ENCODE peak calls at places on chromosomes 13 and 19, in six cellular contexts. One of them, this sample, is unnamed.

GRCh38 chr13:74662895-74663294 is 528.7 kb upstream of the KLF12 start:
- DNase-seq in RWPE2: no peak
- DNase-seq in fibroblast of mammary gland: peak
- DNase-seq in esophagus squamous epithelium: no peak
- DNase-seq in IMR-90: no peak
- DNase-seq in fibroblast of the aortic adventitia: peak
- DNase-seq in this sample: no peak

GRCh38 chr19:50255115-50255514 is 51.7 kb downstream of the MYH14 start:
- DNase-seq in RWPE2: no peak
- DNase-seq in IMR-90: no peak
- DNase-seq in fibroblast of the aortic adventitia: no peak
- DNase-seq in fibroblast of mammary gland: no peak
- DNase-seq in esophagus squamous epithelium: no peak
- DNase-seq in this sample: no peak

GRCh38 chr19:36267061-36267845 is 52.3 kb downstream of the ZNF146 start:
- DNase-seq in IMR-90: no peak
- DNase-seq in esophagus squamous epithelium: no peak
- DNase-seq in RWPE2: no peak
- DNase-seq in fibroblast of mammary gland: no peak
- DNase-seq in fibroblast of the aortic adventitia: no peak
- DNase-seq in this sample: no peak

GRCh38 chr13:29428310-29428991 is 167.0 kb downstream of the SLC7A1 start:
- DNase-seq in RWPE2: no peak
- DNase-seq in IMR-90: no peak
- DNase-seq in fibroblast of the aortic adventitia: no peak
- DNase-seq in fibroblast of mammary gland: no peak
- DNase-seq in esophagus squamous epithelium: no peak
- DNase-seq in this sample: no peak

GRCh38 chr13:74287672-74288169 is 153.5 kb upstream of the KLF12 start:
- DNase-seq in RWPE2: peak
- DNase-seq in esophagus squamous epithelium: peak
- DNase-seq in fibroblast of the aortic adventitia: peak
- DNase-seq in fibroblast of mammary gland: peak
- DNase-seq in IMR-90: peak
- DNase-seq in this sample: peak

GRCh38 chr13:45607931-45608330 is 7.6 kb downstream of the ERICH6B start:
- DNase-seq in fibroblast of the aortic adventitia: peak
- DNase-seq in esophagus squamous epithelium: no peak
- DNase-seq in IMR-90: no peak
- DNase-seq in fibroblast of mammary gland: no peak
- DNase-seq in RWPE2: no peak
- DNase-seq in this sample: no peak

GRCh38 chr13:111046590-111047141 is 68.4 kb upstream of the ARHGEF7 start:
- DNase-seq in esophagus squamous epithelium: no peak
- DNase-seq in RWPE2: no peak
- DNase-seq in IMR-90: peak
- DNase-seq in fibroblast of mammary gland: peak
- DNase-seq in fibroblast of the aortic adventitia: peak
- DNase-seq in this sample: no peak

GRCh38 chr19:31883299-31883990 is 462.0 kb upstream of the ZNF507 start:
- DNase-seq in RWPE2: no peak
- DNase-seq in IMR-90: no peak
- DNase-seq in esophagus squamous epithelium: no peak
- DNase-seq in fibroblast of the aortic adventitia: no peak
- DNase-seq in fibroblast of mammary gland: no peak
- DNase-seq in this sample: no peak

GRCh38 chr19:49786432-49786831 is 19.6 kb downstream of the AP2A1 start:
- DNase-seq in fibroblast of the aortic adventitia: peak
- DNase-seq in fibroblast of mammary gland: peak
- DNase-seq in RWPE2: no peak
- DNase-seq in IMR-90: peak
- DNase-seq in esophagus squamous epithelium: no peak
- DNase-seq in this sample: no peak

DNA sequence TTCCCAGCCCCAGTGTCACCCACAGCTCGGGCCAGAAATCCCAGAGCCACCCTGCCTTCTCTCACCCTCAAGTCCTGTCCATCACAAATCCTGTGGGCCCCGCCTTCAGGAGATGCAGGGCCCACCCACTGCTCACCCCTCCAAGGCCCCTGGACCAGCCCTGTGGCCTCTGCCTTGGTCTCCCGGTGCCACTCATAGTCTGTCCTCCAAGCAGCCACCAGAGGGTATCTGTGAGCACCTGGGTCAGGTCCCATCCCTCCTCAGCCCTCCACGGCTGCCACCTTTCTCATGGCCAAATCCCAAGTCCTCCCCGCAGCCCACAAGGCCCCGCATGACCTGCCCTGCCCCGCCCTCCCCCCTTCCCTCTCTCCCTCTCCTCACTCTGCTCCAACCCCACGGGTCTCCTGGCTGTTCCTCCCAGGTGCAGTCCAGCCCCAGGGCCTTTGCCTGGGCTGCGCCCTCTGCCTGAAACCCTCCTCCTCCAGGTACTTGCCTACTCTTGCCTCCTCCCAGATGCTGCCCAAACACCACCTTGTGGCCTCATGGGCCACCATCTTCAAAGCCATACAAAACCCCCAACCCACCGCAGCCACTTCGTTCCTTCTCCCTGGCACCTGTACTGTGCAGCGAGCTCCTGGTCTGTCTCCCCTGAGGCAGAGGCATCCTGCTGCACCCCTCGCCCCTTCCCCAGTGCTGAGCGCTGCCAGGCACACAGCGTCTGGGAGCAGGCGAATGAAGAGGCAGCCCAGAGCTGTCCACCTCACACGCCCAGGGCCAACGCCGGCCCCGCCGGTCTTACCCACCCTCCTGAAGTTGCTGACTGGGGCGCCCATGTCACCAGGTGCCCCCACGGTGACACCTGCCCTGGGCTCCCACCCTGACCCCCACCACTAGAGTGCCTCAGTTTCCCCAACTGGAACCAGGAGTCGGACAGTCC is 13.2 kb upstream of the UQCR11 start:
- DNase-seq in RWPE2: peak
- DNase-seq in IMR-90: no peak
- DNase-seq in fibroblast of mammary gland: peak
- DNase-seq in esophagus squamous epithelium: no peak
- DNase-seq in fibroblast of the aortic adventitia: peak
- DNase-seq in this sample: no peak
- TF ChIP-seq CTCF in RWPE2: peak
- TF ChIP-seq CTCF in IMR-90: peak
- TF ChIP-seq CTCF in fibroblast of mammary gland: peak
- TF ChIP-seq CTCF in esophagus squamous epithelium: no peak
- TF ChIP-seq CTCF in fibroblast of the aortic adventitia: peak
- TF ChIP-seq CTCF in this sample: peak

DNA sequence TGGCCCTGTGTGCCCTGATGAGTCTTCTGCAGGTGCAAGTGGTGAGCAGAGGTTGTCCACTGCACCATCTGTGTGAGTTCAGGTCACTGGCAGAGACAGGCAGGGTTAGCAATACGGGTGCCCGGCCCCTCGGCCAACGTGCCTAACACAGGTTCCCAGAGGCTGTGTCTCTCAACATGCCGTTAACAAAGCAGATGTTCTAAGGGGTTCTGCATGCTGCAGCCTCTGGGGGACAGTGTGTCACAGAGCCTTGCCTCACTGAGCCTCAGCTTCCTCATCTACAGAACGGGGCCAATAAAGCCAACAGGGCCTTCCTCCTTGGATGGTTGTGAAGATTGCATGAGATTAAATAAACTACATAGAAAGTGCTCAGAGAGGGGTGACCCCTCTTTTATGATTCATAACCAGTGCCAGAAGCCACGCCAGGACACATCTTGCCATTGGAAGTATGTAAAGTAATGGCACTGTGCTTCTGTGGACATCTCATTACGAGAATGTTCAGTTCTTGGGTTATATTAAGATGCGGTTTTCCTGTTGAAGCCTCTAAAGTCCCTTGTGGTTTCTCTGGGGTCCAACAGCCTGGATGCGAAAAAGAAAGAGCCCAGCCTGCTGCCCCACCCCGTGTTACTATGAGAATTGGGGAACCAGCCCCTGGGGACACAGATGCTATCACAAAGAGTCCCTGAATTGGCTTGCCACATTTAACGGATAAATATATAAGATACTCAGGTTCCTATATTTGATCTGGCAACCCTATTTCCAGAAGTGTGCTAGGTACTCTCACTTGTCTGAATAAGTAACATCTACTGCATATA is 11.2 kb upstream of the ARHGEF18 start:
- DNase-seq in fibroblast of the aortic adventitia: no peak
- DNase-seq in fibroblast of mammary gland: no peak
- DNase-seq in esophagus squamous epithelium: no peak
- DNase-seq in RWPE2: no peak
- DNase-seq in IMR-90: no peak
- DNase-seq in this sample: peak
- TF ChIP-seq CTCF in fibroblast of the aortic adventitia: no peak
- TF ChIP-seq CTCF in fibroblast of mammary gland: no peak
- TF ChIP-seq CTCF in esophagus squamous epithelium: no peak
- TF ChIP-seq CTCF in RWPE2: no peak
- TF ChIP-seq CTCF in IMR-90: no peak
- TF ChIP-seq CTCF in this sample: no peak

DNA sequence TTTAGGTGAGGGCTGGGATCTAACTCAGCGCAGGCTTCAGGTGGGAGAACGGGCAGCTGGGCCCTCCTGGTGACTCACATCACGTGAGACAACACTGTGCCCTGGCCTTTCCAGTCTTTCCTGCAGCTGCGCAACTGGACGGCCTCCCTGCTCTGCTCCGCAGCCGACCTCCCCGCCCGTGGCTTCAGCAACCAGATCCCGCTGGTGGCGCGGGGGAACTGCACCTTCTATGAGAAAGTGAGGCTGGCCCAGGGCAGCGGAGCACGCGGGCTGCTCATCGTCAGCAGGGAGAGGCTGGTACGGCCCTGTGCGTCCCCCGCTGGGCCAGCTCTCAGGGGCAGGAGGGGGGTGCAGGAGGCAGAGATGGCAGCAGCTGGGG is 8.8 kb downstream of the SPPL2B start:
- DNase-seq in IMR-90: peak
- DNase-seq in fibroblast of the aortic adventitia: peak
- DNase-seq in fibroblast of mammary gland: peak
- DNase-seq in esophagus squamous epithelium: no peak
- DNase-seq in RWPE2: no peak
- DNase-seq in this sample: no peak
- TF ChIP-seq CTCF in IMR-90: peak
- TF ChIP-seq CTCF in fibroblast of the aortic adventitia: peak
- TF ChIP-seq CTCF in fibroblast of mammary gland: peak
- TF ChIP-seq CTCF in esophagus squamous epithelium: no peak
- TF ChIP-seq CTCF in RWPE2: no peak
- TF ChIP-seq CTCF in this sample: no peak

DNA sequence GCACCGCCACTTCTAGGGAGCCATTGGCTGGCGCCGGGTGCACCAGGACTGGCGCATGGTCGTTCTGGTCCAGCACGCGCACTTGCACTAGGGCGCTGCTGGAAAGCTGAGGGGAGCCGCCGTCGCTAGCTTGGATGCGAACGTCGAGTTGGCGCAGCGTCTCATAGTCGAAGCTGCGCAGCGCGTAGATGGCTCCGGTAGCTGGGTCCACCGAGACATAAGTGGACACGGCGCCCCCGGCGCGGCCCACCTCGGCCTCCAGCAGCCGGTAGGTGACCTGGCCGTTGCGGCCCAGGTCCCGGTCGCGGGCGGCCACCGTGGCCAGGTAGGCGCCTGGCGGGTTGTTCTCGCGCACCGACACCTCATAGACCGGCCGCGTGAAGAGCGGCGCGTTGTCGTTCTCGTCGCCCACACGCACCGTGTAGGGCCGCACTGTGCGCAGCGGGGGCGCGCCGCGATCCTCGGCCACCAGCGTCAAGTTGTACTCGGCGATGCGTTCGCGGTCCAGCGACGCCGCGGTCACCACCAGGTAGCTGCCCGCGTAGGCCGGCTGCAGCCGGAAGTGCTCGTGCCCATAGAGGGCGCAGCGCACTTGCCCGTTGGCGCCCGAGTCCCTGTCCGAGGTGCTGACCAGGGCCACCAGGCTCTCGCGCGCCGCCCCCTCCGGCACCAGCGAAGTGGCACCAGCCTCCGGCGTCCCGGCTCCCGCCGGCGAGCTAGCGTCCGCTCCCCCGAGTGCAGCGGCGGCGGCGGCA is 1.7 kb downstream of the PCDH8 start:
- DNase-seq in fibroblast of mammary gland: peak
- DNase-seq in esophagus squamous epithelium: no peak
- DNase-seq in fibroblast of the aortic adventitia: peak
- DNase-seq in IMR-90: peak
- DNase-seq in RWPE2: no peak
- DNase-seq in this sample: no peak
- TF ChIP-seq CTCF in fibroblast of mammary gland: no peak
- TF ChIP-seq CTCF in esophagus squamous epithelium: no peak
- TF ChIP-seq CTCF in fibroblast of the aortic adventitia: no peak
- TF ChIP-seq CTCF in IMR-90: peak
- TF ChIP-seq CTCF in RWPE2: no peak
- TF ChIP-seq CTCF in this sample: peak

GRCh38 chr13:69092615-69093322 is 1014.9 kb upstream of the ATXN8OS start:
- DNase-seq in esophagus squamous epithelium: no peak
- DNase-seq in RWPE2: no peak
- DNase-seq in fibroblast of the aortic adventitia: no peak
- DNase-seq in IMR-90: no peak
- DNase-seq in fibroblast of mammary gland: no peak
- DNase-seq in this sample: no peak
- TF ChIP-seq CTCF in esophagus squamous epithelium: no peak
- TF ChIP-seq CTCF in RWPE2: no peak
- TF ChIP-seq CTCF in fibroblast of the aortic adventitia: no peak
- TF ChIP-seq CTCF in IMR-90: no peak
- TF ChIP-seq CTCF in fibroblast of mammary gland: no peak
- TF ChIP-seq CTCF in this sample: no peak

GRCh38 chr13:71477735-71478134 is 389.3 kb downstream of the DACH1 start:
- DNase-seq in RWPE2: no peak
- DNase-seq in fibroblast of the aortic adventitia: no peak
- DNase-seq in esophagus squamous epithelium: no peak
- DNase-seq in IMR-90: no peak
- DNase-seq in fibroblast of mammary gland: no peak
- DNase-seq in this sample: no peak
- TF ChIP-seq CTCF in RWPE2: peak
- TF ChIP-seq CTCF in fibroblast of the aortic adventitia: no peak
- TF ChIP-seq CTCF in esophagus squamous epithelium: no peak
- TF ChIP-seq CTCF in IMR-90: peak
- TF ChIP-seq CTCF in fibroblast of mammary gland: peak
- TF ChIP-seq CTCF in this sample: peak

GRCh38 chr19:51365211-51366049 is 758 bp downstream of the ETFB start:
- DNase-seq in fibroblast of the aortic adventitia: peak
- DNase-seq in RWPE2: no peak
- DNase-seq in IMR-90: peak
- DNase-seq in fibroblast of mammary gland: peak
- DNase-seq in esophagus squamous epithelium: no peak
- DNase-seq in this sample: no peak
- TF ChIP-seq CTCF in fibroblast of the aortic adventitia: peak
- TF ChIP-seq CTCF in RWPE2: no peak
- TF ChIP-seq CTCF in IMR-90: no peak
- TF ChIP-seq CTCF in fibroblast of mammary gland: no peak
- TF ChIP-seq CTCF in esophagus squamous epithelium: no peak
- TF ChIP-seq CTCF in this sample: no peak

GRCh38 chr13:99605417-99606321 is 104.4 kb downstream of the TM9SF2 start:
- DNase-seq in fibroblast of the aortic adventitia: no peak
- DNase-seq in RWPE2: no peak
- DNase-seq in fibroblast of mammary gland: peak
- DNase-seq in IMR-90: no peak
- DNase-seq in esophagus squamous epithelium: no peak
- DNase-seq in this sample: no peak
- TF ChIP-seq CTCF in fibroblast of the aortic adventitia: no peak
- TF ChIP-seq CTCF in RWPE2: peak
- TF ChIP-seq CTCF in fibroblast of mammary gland: no peak
- TF ChIP-seq CTCF in IMR-90: no peak
- TF ChIP-seq CTCF in esophagus squamous epithelium: no peak
- TF ChIP-seq CTCF in this sample: no peak

This sample was measured in CD14-positive monocyte.